ENCODE peak calls at places on chromosomes 5 and 9, in eight cellular contexts. One of them, this sample, is unnamed.

GRCh38 chr5:15627109-15627508 is 127.1 kb downstream of the FBXL7 start:
- DNase-seq in GM10248: no peak
- DNase-seq in Calu3: no peak
- DNase-seq in colonic mucosa: no peak
- DNase-seq in type B pancreatic cell: no peak
- DNase-seq in HCT116: no peak
- DNase-seq in Peyer's patch: no peak
- DNase-seq in hepatocyte: no peak
- DNase-seq in this sample: no peak

GRCh38 chr5:172078027-172078426 is 71.6 kb upstream of the FBXW11 start:
- DNase-seq in Peyer's patch: peak
- DNase-seq in HCT116: no peak
- DNase-seq in type B pancreatic cell: no peak
- DNase-seq in colonic mucosa: peak
- DNase-seq in Calu3: no peak
- DNase-seq in hepatocyte: no peak
- DNase-seq in GM10248: no peak
- DNase-seq in this sample: no peak

GRCh38 chr5:52786937-52787599 is 648 bp upstream of the ITGA1 start:
- DNase-seq in GM10248: peak
- DNase-seq in hepatocyte: peak
- DNase-seq in colonic mucosa: peak
- DNase-seq in HCT116: peak
- DNase-seq in type B pancreatic cell: no peak
- DNase-seq in Peyer's patch: peak
- DNase-seq in Calu3: peak
- DNase-seq in this sample: no peak

GRCh38 chr5:135437796-135438560 is 9.2 kb downstream of the DCANP1 start:
- DNase-seq in GM10248: no peak
- DNase-seq in colonic mucosa: peak
- DNase-seq in hepatocyte: peak
- DNase-seq in Calu3: peak
- DNase-seq in type B pancreatic cell: peak
- DNase-seq in Peyer's patch: peak
- DNase-seq in HCT116: peak
- DNase-seq in this sample: peak

GRCh38 chr9:113674436-113674835 is 201.7 kb upstream of the ZNF618 start:
- DNase-seq in hepatocyte: no peak
- DNase-seq in colonic mucosa: no peak
- DNase-seq in Peyer's patch: no peak
- DNase-seq in Calu3: no peak
- DNase-seq in HCT116: no peak
- DNase-seq in type B pancreatic cell: no peak
- DNase-seq in GM10248: no peak
- DNase-seq in this sample: no peak

GRCh38 chr5:150129454-150129812 is 26.2 kb downstream of the PDGFRB start:
- DNase-seq in HCT116: no peak
- DNase-seq in colonic mucosa: no peak
- DNase-seq in GM10248: no peak
- DNase-seq in type B pancreatic cell: no peak
- DNase-seq in hepatocyte: no peak
- DNase-seq in Peyer's patch: no peak
- DNase-seq in Calu3: no peak
- DNase-seq in this sample: no peak

GRCh38 chr5:149904293-149904886 is 40.2 kb downstream of the PDE6A start:
- DNase-seq in Peyer's patch: no peak
- DNase-seq in hepatocyte: peak
- DNase-seq in type B pancreatic cell: no peak
- DNase-seq in GM10248: no peak
- DNase-seq in Calu3: no peak
- DNase-seq in colonic mucosa: no peak
- DNase-seq in HCT116: no peak
- DNase-seq in this sample: no peak

GRCh38 chr5:14082973-14083372 is 60.2 kb upstream of the TRIO start:
- DNase-seq in HCT116: no peak
- DNase-seq in Calu3: no peak
- DNase-seq in colonic mucosa: no peak
- DNase-seq in hepatocyte: no peak
- DNase-seq in type B pancreatic cell: no peak
- DNase-seq in Peyer's patch: no peak
- DNase-seq in GM10248: no peak
- DNase-seq in this sample: no peak

GRCh38 chr5:89572696-89573095 is 689.7 kb upstream of the MEF2C start:
- DNase-seq in colonic mucosa: no peak
- DNase-seq in GM10248: no peak
- DNase-seq in Peyer's patch: no peak
- DNase-seq in hepatocyte: no peak
- DNase-seq in Calu3: no peak
- DNase-seq in HCT116: no peak
- DNase-seq in type B pancreatic cell: no peak
- DNase-seq in this sample: no peak

GRCh38 chr5:3353561-3353960 is 242.1 kb upstream of the IRX1 start:
- DNase-seq in Calu3: no peak
- DNase-seq in HCT116: no peak
- DNase-seq in Peyer's patch: no peak
- DNase-seq in colonic mucosa: no peak
- DNase-seq in hepatocyte: no peak
- DNase-seq in GM10248: no peak
- DNase-seq in type B pancreatic cell: peak
- DNase-seq in this sample: peak

GRCh38 chr5:121350493-121350892 is 501.2 kb upstream of the FTMT start:
- DNase-seq in Calu3: no peak
- DNase-seq in HCT116: no peak
- DNase-seq in GM10248: no peak
- DNase-seq in type B pancreatic cell: no peak
- DNase-seq in hepatocyte: no peak
- DNase-seq in colonic mucosa: no peak
- DNase-seq in Peyer's patch: no peak
- DNase-seq in this sample: no peak

GRCh38 chr9:33440609-33441008 is 6.8 kb downstream of the AQP3 start:
- DNase-seq in GM10248: no peak
- DNase-seq in type B pancreatic cell: no peak
- DNase-seq in Peyer's patch: no peak
- DNase-seq in HCT116: no peak
- DNase-seq in hepatocyte: no peak
- DNase-seq in colonic mucosa: no peak
- DNase-seq in Calu3: no peak
- DNase-seq in this sample: no peak

GRCh38 chr9:98159301-98159700 is 33.1 kb downstream of the CORO2A start:
- DNase-seq in type B pancreatic cell: no peak
- DNase-seq in Peyer's patch: peak
- DNase-seq in HCT116: no peak
- DNase-seq in GM10248: no peak
- DNase-seq in colonic mucosa: no peak
- DNase-seq in Calu3: no peak
- DNase-seq in hepatocyte: no peak
- DNase-seq in this sample: no peak

GRCh38 chr9:118331622-118332045 is 627.4 kb downstream of the TLR4 start:
- DNase-seq in type B pancreatic cell: no peak
- DNase-seq in HCT116: no peak
- DNase-seq in GM10248: no peak
- DNase-seq in Calu3: peak
- DNase-seq in hepatocyte: peak
- DNase-seq in Peyer's patch: no peak
- DNase-seq in colonic mucosa: no peak
- DNase-seq in this sample: no peak

GRCh38 chr5:113606298-113607134 is 93.0 kb downstream of the YTHDC2 start:
- DNase-seq in HCT116: peak
- DNase-seq in Calu3: peak
- DNase-seq in colonic mucosa: peak
- DNase-seq in type B pancreatic cell: no peak
- DNase-seq in hepatocyte: peak
- DNase-seq in Peyer's patch: peak
- DNase-seq in GM10248: peak
- DNase-seq in this sample: no peak

GRCh38 chr5:6673031-6673430 is 39.8 kb downstream of the SRD5A1 start:
- DNase-seq in Peyer's patch: no peak
- DNase-seq in colonic mucosa: no peak
- DNase-seq in Calu3: no peak
- DNase-seq in HCT116: no peak
- DNase-seq in GM10248: no peak
- DNase-seq in hepatocyte: no peak
- DNase-seq in type B pancreatic cell: no peak
- DNase-seq in this sample: no peak

GRCh38 chr5:171907731-171908343 is 98.6 kb downstream of the FBXW11 start:
- DNase-seq in HCT116: peak
- DNase-seq in GM10248: peak
- DNase-seq in type B pancreatic cell: no peak
- DNase-seq in Peyer's patch: peak
- DNase-seq in Calu3: peak
- DNase-seq in hepatocyte: peak
- DNase-seq in colonic mucosa: peak
- DNase-seq in this sample: no peak

GRCh38 chr9:109179801-109180523 is 12.9 kb upstream of the FRRS1L start:
- DNase-seq in HCT116: no peak
- DNase-seq in type B pancreatic cell: no peak
- DNase-seq in hepatocyte: no peak
- DNase-seq in Calu3: no peak
- DNase-seq in colonic mucosa: no peak
- DNase-seq in GM10248: no peak
- DNase-seq in Peyer's patch: no peak
- DNase-seq in this sample: no peak

GRCh38 chr5:103461223-103461622 is 101.4 kb downstream of the NUDT12 start:
- DNase-seq in hepatocyte: no peak
- DNase-seq in Peyer's patch: no peak
- DNase-seq in type B pancreatic cell: no peak
- DNase-seq in Calu3: no peak
- DNase-seq in GM10248: no peak
- DNase-seq in colonic mucosa: no peak
- DNase-seq in HCT116: peak
- DNase-seq in this sample: no peak

GRCh38 chr5:58545912-58546311 is 37.0 kb upstream of the RAB3C start:
- DNase-seq in Peyer's patch: no peak
- DNase-seq in colonic mucosa: no peak
- DNase-seq in GM10248: peak
- DNase-seq in hepatocyte: no peak
- DNase-seq in type B pancreatic cell: no peak
- DNase-seq in HCT116: no peak
- DNase-seq in Calu3: no peak
- DNase-seq in this sample: no peak

GRCh38 chr5:122586351-122586750 is 188.5 kb upstream of the SNX2 start:
- DNase-seq in Peyer's patch: no peak
- DNase-seq in type B pancreatic cell: no peak
- DNase-seq in Calu3: no peak
- DNase-seq in colonic mucosa: no peak
- DNase-seq in GM10248: no peak
- DNase-seq in hepatocyte: no peak
- DNase-seq in HCT116: no peak
- DNase-seq in this sample: no peak

GRCh38 chr5:156934450-156935211 is 28.4 kb downstream of the TIMD4 start:
- DNase-seq in Calu3: peak
- DNase-seq in HCT116: peak
- DNase-seq in hepatocyte: peak
- DNase-seq in Peyer's patch: peak
- DNase-seq in colonic mucosa: no peak
- DNase-seq in type B pancreatic cell: no peak
- DNase-seq in GM10248: peak
- DNase-seq in this sample: no peak
- TF ChIP-seq CTCF in Calu3: peak
- TF ChIP-seq CTCF in HCT116: peak
- TF ChIP-seq CTCF in hepatocyte: peak
- TF ChIP-seq CTCF in Peyer's patch: peak
- TF ChIP-seq CTCF in colonic mucosa: peak
- TF ChIP-seq CTCF in type B pancreatic cell: peak
- TF ChIP-seq CTCF in GM10248: peak
- TF ChIP-seq CTCF in this sample: peak

DNA sequence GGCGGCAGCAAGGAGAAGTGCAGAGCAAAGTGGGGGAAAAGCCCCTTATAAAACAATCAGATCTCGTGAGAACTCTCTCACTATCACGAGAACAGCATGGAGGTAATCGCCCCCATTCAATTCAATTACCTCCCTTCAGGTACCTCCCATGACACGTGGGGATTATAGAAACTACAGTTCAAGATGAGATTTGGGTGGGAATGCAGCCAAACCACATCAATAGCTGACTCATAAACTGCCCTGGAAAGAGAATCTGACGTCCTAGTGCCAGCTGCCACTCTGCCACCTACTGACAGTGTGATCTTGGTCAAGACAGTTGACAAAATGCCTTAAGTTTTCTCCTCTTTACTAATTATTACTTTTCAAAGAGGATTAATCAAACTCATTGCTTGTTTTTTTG is 128.3 kb downstream of the GPBP1 start:
- DNase-seq in colonic mucosa: peak
- DNase-seq in type B pancreatic cell: no peak
- DNase-seq in Peyer's patch: no peak
- DNase-seq in hepatocyte: no peak
- DNase-seq in HCT116: peak
- DNase-seq in Calu3: peak
- DNase-seq in GM10248: no peak
- DNase-seq in this sample: no peak
- TF ChIP-seq CTCF in colonic mucosa: no peak
- TF ChIP-seq CTCF in type B pancreatic cell: no peak
- TF ChIP-seq CTCF in Peyer's patch: no peak
- TF ChIP-seq CTCF in hepatocyte: no peak
- TF ChIP-seq CTCF in HCT116: peak
- TF ChIP-seq CTCF in Calu3: no peak
- TF ChIP-seq CTCF in GM10248: no peak
- TF ChIP-seq CTCF in this sample: no peak

GRCh38 chr5:80275347-80275746 is 19.5 kb upstream of the SERINC5 start:
- DNase-seq in type B pancreatic cell: no peak
- DNase-seq in colonic mucosa: no peak
- DNase-seq in HCT116: no peak
- DNase-seq in Peyer's patch: no peak
- DNase-seq in hepatocyte: peak
- DNase-seq in Calu3: peak
- DNase-seq in GM10248: no peak
- DNase-seq in this sample: no peak
- TF ChIP-seq CTCF in type B pancreatic cell: peak
- TF ChIP-seq CTCF in colonic mucosa: peak
- TF ChIP-seq CTCF in HCT116: peak
- TF ChIP-seq CTCF in Peyer's patch: peak
- TF ChIP-seq CTCF in hepatocyte: peak
- TF ChIP-seq CTCF in Calu3: peak
- TF ChIP-seq CTCF in GM10248: peak
- TF ChIP-seq CTCF in this sample: peak

GRCh38 chr9:130418776-130419175 is 26.0 kb upstream of the ASS1 start:
- DNase-seq in hepatocyte: no peak
- DNase-seq in HCT116: no peak
- DNase-seq in type B pancreatic cell: no peak
- DNase-seq in GM10248: no peak
- DNase-seq in colonic mucosa: no peak
- DNase-seq in Peyer's patch: no peak
- DNase-seq in Calu3: no peak
- DNase-seq in this sample: no peak

GRCh38 chr9:130419521-130420035 is 25.2 kb upstream of the ASS1 start:
- DNase-seq in type B pancreatic cell: no peak
- DNase-seq in colonic mucosa: no peak
- DNase-seq in hepatocyte: no peak
- DNase-seq in Peyer's patch: no peak
- DNase-seq in GM10248: no peak
- DNase-seq in HCT116: no peak
- DNase-seq in Calu3: no peak
- DNase-seq in this sample: no peak

GRCh38 chr9:130414081-130414731 is 30.6 kb upstream of the ASS1 start:
- DNase-seq in HCT116: no peak
- DNase-seq in type B pancreatic cell: no peak
- DNase-seq in colonic mucosa: peak
- DNase-seq in Peyer's patch: peak
- DNase-seq in GM10248: no peak
- DNase-seq in Calu3: peak
- DNase-seq in hepatocyte: no peak
- DNase-seq in this sample: no peak

GRCh38 chr9:130414910-130415746 is 29.6 kb upstream of the ASS1 start:
- DNase-seq in hepatocyte: no peak
- DNase-seq in GM10248: no peak
- DNase-seq in HCT116: no peak
- DNase-seq in Peyer's patch: peak
- DNase-seq in colonic mucosa: peak
- DNase-seq in type B pancreatic cell: no peak
- DNase-seq in Calu3: peak
- DNase-seq in this sample: no peak

GRCh38 chr9:130417602-130418001 is 27.2 kb upstream of the ASS1 start:
- DNase-seq in GM10248: no peak
- DNase-seq in Calu3: no peak
- DNase-seq in hepatocyte: no peak
- DNase-seq in Peyer's patch: no peak
- DNase-seq in HCT116: no peak
- DNase-seq in type B pancreatic cell: no peak
- DNase-seq in colonic mucosa: no peak
- DNase-seq in this sample: no peak
- TF ChIP-seq CTCF in GM10248: peak
- TF ChIP-seq CTCF in Calu3: no peak
- TF ChIP-seq CTCF in hepatocyte: no peak
- TF ChIP-seq CTCF in Peyer's patch: no peak
- TF ChIP-seq CTCF in HCT116: peak
- TF ChIP-seq CTCF in type B pancreatic cell: no peak
- TF ChIP-seq CTCF in colonic mucosa: no peak
- TF ChIP-seq CTCF in this sample: no peak